ENCODE peak calls at places on chromosome 11, in eight cellular contexts. G is GM23248, S is neural progenitor cell, X is GM23338, I is PC-3, E is HCT116, Z is OCI-LY7, T is hepatocyte. J is an unnamed sample. For H4K20me1, the result is how much of the 10 kb centered on the place peaks cover.

GRCh38 chr11:19724765-19725164 is 12.1 kb downstream of the NAV2 start:
- DNase-seq in Z (no peak), X (no peak), S (no peak), I (no peak), G (no peak), T (no peak), E (no peak), J (no peak)

GRCh38 chr11:12888525-12889158 is 120.5 kb upstream of the RASSF10 start:
- DNase-seq in Z (peak), G (peak), X (peak), I (peak), E (peak), T (peak), S (peak), J (peak)

GRCh38 chr11:66388746-66389386 is 17.3 kb upstream of the SLC29A2 start:
- DNase-seq in Z (peak), I (peak), S (peak), G (peak), T (peak), X (peak), E (peak), J (peak)

GRCh38 chr11:113556036-113556435 is 80.8 kb upstream of the DRD2 start:
- DNase-seq in S (no peak), G (no peak), X (no peak), T (no peak), E (no peak), Z (no peak), I (no peak), J (no peak)

GRCh38 chr11:96074551-96075309 is 150.8 kb upstream of the MTMR2 start:
- DNase-seq in Z (no peak), E (no peak), I (no peak), X (no peak), T (no peak), S (no peak), G (no peak), J (no peak)

GRCh38 chr11:76629133-76629852 is 41.3 kb downstream of the LRRC32 start:
- DNase-seq in T (no peak), E (no peak), X (no peak), Z (no peak), G (peak), I (no peak), S (no peak), J (no peak)

GRCh38 chr11:130648601-130649000 is 200.2 kb downstream of the ADAMTS15 start:
- DNase-seq in I (no peak), T (no peak), S (no peak), G (no peak), E (no peak), Z (no peak), X (no peak), J (no peak)

GRCh38 chr11:61897387-61898246 is 6.3 kb upstream of the FADS3 start:
- DNase-seq in I (peak), T (peak), G (peak), X (peak), Z (peak), S (peak), E (no peak), J (peak)

GRCh38 chr11:34346551-34346950 is 11.3 kb downstream of the ABTB2 start:
- DNase-seq in I (no peak), Z (no peak), E (no peak), S (no peak), T (no peak), G (peak), X (no peak), J (no peak)

GRCh38 chr11:19727246-19727645 is 14.6 kb downstream of the NAV2 start:
- DNase-seq in X (no peak), S (no peak), I (no peak), T (peak), E (no peak), G (peak), Z (no peak), J (no peak)

DNA sequence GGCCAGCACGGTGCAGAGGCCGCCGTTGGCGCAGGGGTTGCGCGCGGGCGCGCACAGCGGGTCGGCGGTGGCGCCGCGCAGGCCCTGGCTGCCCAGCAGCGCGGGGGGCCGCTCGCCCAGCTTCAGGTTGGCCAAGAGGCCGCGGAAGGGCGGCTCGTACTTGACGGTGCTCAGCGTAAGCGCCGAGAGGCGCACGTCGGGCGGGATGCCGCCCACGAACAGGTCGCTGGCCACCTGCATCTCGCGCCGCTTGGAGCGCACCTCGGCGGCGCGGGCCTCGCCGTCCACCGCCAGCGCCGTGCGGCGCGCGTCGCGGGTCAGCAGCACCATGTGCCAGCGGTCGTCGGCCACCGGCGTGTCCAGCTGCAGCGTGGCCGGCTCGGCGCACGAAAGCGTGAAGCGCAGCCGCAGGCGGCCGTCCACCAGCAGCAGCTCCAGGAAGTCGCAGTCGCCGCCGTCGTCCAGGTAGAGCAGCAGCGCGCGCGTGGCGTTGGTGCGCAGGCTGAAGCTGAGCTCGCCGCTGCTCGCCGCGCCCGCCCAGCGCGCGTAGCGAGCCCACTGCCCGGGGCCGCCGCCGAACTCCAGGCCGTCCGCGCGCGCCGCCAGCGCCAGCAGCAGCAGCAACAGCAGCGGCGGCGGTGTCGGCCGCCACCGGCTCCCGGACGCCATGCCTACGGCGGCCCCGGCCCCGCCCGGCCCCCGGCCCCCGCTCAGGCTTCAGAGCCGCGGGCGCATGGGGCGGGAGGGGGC is 9.8 kb downstream of the NRXN2 start:
- DNase-seq in E (no peak), S (peak), I (no peak), T (peak), Z (no peak), X (peak), G (peak), J (peak)
- TF ChIP-seq EZH2phosphoT487 in E (no peak), S (peak), I (no peak), T (no peak), Z (no peak), X (peak), G (no peak), J (no peak)

DNA sequence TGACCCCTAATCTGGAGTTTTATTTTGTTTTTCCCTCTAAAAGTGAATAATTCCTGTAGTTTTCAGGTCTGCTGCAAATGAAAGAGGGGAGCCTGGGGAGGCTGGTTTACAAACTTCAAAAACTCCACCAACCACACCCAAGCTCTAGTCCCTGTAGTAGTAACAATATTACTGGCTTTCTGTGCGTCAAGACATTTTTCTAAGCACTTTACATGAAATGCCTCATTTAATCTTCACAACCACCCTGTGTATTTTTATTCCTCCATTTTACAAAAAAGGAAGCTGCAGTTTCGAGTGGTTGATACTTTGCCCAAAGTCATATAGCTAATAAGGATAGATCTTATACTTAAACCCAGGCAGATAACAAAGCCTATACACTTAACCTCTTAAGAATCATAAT is 23.5 kb downstream of the CTNND1 start:
- DNase-seq in E (no peak), Z (no peak), S (no peak), G (no peak), T (no peak), X (no peak), I (no peak), J (no peak)
- H3K4me2 ChIP-seq in E (no peak), Z (no peak), S (no peak), G (no peak), T (no peak), X (no peak), I (no peak), J (no peak)

GRCh38 chr11:46350695-46351094 is 3.4 kb downstream of the DGKZ start:
- DNase-seq in S (no peak), G (no peak), I (no peak), Z (no peak), T (no peak), X (no peak), E (no peak), J (no peak)
- H4K20me1 ChIP-seq in S (under half), G (under half), I (under half), Z (under half), T (under half), X (under half), E (under half), J (under half)

GRCh38 chr11:68545347-68545746 is 84.8 kb downstream of the PPP6R3 start:
- DNase-seq in E (no peak), I (no peak), X (no peak), G (no peak), Z (no peak), T (no peak), S (no peak), J (no peak)

GRCh38 chr11:68543594-68543993 is 83.0 kb downstream of the PPP6R3 start:
- DNase-seq in I (no peak), S (no peak), G (peak), Z (no peak), E (no peak), X (no peak), T (no peak), J (no peak)

GRCh38 chr11:68539370-68539769 is 78.8 kb downstream of the PPP6R3 start:
- DNase-seq in E (no peak), T (no peak), I (no peak), G (no peak), X (no peak), Z (no peak), S (no peak), J (no peak)

GRCh38 chr11:68542617-68543016 is 82.1 kb downstream of the PPP6R3 start:
- DNase-seq in G (peak), I (peak), S (no peak), Z (no peak), T (peak), E (no peak), X (peak), J (no peak)

DNA sequence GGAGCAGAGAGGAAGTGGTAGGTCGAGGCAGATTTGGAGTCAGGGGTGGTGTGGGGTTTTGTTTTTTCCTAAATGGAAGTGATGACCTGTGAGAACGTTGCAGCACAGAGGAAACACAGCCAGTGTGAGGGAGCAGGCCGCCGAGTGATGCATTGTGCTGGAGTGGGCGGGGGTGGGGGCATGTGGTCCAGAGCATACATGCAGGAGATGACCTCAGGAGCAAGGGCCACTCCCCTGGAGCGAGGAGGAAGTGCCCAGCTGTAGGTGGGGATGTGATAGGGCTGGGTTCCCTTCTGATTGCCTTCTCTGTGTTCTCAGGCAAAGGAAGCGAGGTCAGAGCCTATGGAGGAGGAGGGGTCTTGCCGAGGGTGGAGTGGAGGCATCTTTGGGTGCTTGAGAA is 81.4 kb downstream of the PPP6R3 start:
- DNase-seq in X (no peak), Z (no peak), S (no peak), I (no peak), G (peak), T (no peak), E (no peak), J (no peak)
- TF ChIP-seq EZH2phosphoT487 in X (no peak), Z (no peak), S (no peak), I (no peak), G (no peak), T (no peak), E (no peak), J (no peak)

DNA sequence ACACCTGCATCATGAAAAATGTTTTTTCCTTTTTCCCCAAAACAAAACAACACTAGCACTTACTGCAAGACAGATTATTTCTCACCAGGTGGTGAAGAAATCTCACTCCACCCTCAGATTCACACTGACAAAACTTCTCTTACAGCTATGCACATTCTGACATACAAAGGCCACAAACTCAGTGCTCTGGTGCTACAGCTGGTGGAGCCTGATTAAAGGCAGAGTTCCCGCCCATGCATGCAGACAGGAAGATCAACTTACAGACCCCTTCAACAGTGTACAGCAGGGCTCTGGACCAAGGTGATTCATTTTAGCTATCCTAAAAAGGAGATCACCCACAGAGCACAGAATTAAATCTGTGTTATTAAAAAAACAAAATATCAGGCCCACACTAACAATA is 112.6 kb downstream of the CADM1 start:
- DNase-seq in G (no peak), E (no peak), I (no peak), X (peak), Z (peak), T (no peak), S (peak), J (peak)
- H3K4me2 ChIP-seq in G (no peak), E (no peak), I (no peak), X (no peak), Z (peak), T (no peak), S (peak), J (peak)

DNA sequence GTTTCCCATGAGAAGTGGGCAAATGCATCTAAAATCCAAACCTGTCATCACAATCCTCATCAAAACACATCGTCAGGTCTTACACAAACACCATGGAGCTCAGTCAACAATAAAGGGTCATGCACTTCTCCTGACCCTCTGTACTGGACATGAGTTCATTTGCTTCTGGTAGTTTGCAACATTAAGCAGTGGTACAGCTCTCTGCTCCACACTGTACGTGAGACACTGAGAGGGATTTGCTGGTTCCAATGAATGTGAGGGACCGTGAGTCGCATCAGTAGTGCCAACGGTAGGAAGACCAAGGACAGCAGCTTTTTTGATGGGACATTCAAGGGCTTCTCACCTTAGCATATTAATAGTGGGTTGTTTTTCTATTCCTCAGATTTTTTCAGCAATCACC is 752.2 kb downstream of the OPCML start:
- DNase-seq in Z (no peak), I (no peak), G (no peak), S (no peak), T (no peak), X (no peak), E (no peak), J (no peak)
- H4K20me1 ChIP-seq in Z (under half), I (under half), G (under half), S (under half), T (under half), X (under half), E (under half), J (under half)

DNA sequence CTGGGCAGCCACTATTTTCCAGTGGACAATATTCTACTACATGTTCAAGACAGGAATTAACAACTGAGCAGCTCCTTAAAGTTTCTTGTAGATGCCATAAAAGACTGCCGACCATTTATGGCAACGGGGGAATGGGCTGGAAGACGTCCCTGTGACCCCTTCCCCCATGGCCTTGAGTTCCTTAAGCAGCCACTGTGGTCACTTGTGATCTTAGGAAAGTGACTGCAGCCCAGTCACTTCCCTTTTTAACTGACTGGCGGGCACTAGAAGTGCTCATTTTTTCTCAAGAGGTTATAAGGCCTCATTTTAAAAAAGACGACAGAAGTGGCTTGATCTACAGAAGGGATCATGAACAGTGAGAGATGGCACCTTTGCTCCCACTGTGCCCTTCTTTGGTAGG is 153.2 kb upstream of the NARS2 start:
- DNase-seq in S (no peak), G (no peak), I (no peak), T (no peak), E (no peak), Z (no peak), X (no peak), J (no peak)
- TF ChIP-seq EZH2phosphoT487 in S (no peak), G (no peak), I (no peak), T (no peak), E (no peak), Z (no peak), X (no peak), J (no peak)

DNA sequence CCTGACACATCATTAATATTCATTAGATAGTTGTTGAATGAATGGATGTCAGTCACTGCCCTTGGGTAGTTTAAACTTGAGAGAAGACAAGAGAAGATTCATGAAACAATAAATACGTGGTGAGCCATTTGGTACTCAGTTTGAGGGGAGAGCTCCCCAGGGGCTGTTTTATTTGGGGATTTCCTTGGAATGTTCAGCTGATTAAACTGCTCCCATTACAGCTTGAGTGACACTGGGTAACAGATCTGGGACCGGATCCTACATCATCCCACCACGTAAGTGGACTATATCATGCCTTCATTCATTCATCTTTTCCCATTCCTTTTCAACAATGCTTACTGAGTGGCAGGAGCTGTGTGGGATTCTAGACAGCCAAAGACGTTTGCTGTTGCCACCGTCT is 162.0 kb downstream of the FAT3 start:
- DNase-seq in S (no peak), I (no peak), Z (no peak), T (no peak), X (no peak), G (no peak), E (no peak), J (no peak)
- H3K4me2 ChIP-seq in S (no peak), I (no peak), Z (no peak), T (no peak), X (no peak), G (no peak), E (no peak), J (no peak)

DNA sequence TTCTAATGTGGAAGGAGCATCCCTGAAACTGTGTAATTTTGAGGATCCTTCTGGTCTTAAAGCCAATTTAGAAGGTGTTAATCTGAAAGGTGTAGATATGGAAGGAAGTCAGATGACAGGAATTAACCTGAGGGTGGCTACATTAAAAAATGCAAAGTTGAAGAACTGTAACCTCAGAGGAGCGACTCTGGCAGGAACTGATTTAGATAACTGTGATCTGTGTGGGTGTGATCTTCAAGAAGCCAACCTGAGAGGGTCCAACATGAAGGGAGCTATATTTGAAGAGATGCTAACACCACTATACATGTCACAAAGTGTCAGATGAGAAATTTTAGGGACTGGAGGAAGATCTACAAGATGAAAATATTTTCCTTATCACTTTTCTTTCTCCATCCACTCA is 7.6 kb downstream of the BCO2 start:
- DNase-seq in T (no peak), G (no peak), Z (no peak), E (no peak), I (no peak), S (no peak), X (no peak), J (no peak)
- H4K20me1 ChIP-seq in T (under half), G (under half), Z (under half), E (under half), I (under half), S (under half), X (under half), J (under half)

DNA sequence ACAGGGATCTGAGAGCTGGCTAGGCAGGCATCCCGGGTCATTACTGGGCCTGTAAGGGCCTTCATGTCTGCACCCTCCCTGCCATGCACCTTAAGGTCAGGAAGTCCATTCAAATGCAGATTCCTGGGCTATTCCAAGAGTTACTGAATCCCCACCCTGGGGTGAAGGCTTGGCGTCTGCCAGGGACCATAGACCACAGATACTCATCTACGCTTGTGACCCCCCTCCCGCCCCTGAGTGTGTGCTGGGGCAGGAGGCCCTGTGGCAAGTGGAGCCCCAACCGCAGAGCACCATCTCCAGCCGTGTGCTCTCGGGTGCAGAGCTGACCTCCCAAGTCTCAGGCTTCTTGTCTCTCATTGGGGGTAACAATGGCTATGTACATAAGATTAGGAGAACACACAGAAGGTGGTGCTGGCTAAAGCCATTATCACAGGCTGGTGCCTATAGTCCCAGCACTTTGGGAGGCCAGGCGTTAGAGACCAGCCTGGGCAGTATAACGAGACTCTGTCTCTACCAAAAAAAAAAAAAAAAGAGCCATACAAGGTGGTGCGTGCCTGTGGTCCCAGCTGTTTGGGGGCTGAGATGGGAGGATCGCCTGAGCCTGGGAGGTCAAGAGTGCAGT is 19.1 kb upstream of the KCNQ1OT1 start:
- DNase-seq in Z (no peak), I (no peak), T (no peak), E (no peak), G (no peak), S (peak), X (peak), J (no peak)
- TF ChIP-seq EZH2phosphoT487 in Z (no peak), I (no peak), T (no peak), E (no peak), G (no peak), S (no peak), X (no peak), J (no peak)